ENCODE peak calls at places on chromosomes 16 and 17, in four cellular contexts. Z is Panc1, J is HCT116, T is K562. G is an unnamed sample.

GRCh38 chr16:8257561-8257960 is 332.8 kb downstream of the TMEM114 start:
- ATAC-seq in T (no peak), Z (no peak), J (no peak), G (no peak)

GRCh38 chr17:81252336-81253329 is 13.5 kb downstream of the NDUFAF8 start:
- ATAC-seq in J (peak), Z (no peak), T (no peak), G (no peak)

GRCh38 chr17:43767053-43767712 is 8.6 kb upstream of the SOST start:
- ATAC-seq in Z (peak), J (no peak), T (no peak), G (no peak)

GRCh38 chr16:19853973-19854876 is 30.4 kb downstream of the GPRC5B start:
- ATAC-seq in T (no peak), J (no peak), Z (no peak), G (no peak)

GRCh38 chr17:6589266-6589946 is 33.1 kb upstream of the PITPNM3 start:
- ATAC-seq in T (no peak), Z (no peak), J (no peak), G (no peak)

GRCh38 chr16:59905628-59906027 is 1171.5 kb upstream of the GOT2 start:
- ATAC-seq in T (no peak), J (no peak), Z (no peak), G (no peak)

GRCh38 chr16:28531777-28532744 is 6.7 kb downstream of the NUPR1 start:
- ATAC-seq in T (peak), Z (peak), J (peak), G (peak)

GRCh38 chr17:80362428-80363119 is 52.4 kb upstream of the ENDOV start:
- ATAC-seq in J (no peak), Z (no peak), T (peak), G (no peak)

GRCh38 chr17:72567774-72568173 is 447.0 kb downstream of the SOX9 start:
- ATAC-seq in Z (peak), T (no peak), J (no peak), G (no peak)

GRCh38 chr16:87551487-87551886 is 50.8 kb upstream of the JPH3 start:
- ATAC-seq in Z (no peak), T (peak), J (no peak), G (no peak)

GRCh38 chr17:76584427-76585047 is 1.1 kb downstream of the ST6GALNAC2 start:
- ATAC-seq in J (no peak), Z (peak), T (no peak), G (peak)

GRCh38 chr17:17043668-17044226 is 1.5 kb downstream of the MPRIP start:
- ATAC-seq in T (no peak), Z (no peak), J (no peak), G (no peak)

GRCh38 chr17:68657166-68657940 is 56.2 kb upstream of the FAM20A start:
- ATAC-seq in Z (no peak), T (no peak), J (no peak), G (no peak)

GRCh38 chr16:89448656-89449055 is 41.7 kb downstream of the ANKRD11 start:
- ATAC-seq in Z (no peak), T (no peak), J (no peak), G (no peak)

GRCh38 chr17:38606646-38607611 is 1.2 kb upstream of the SRCIN1 start:
- ATAC-seq in Z (no peak), T (no peak), J (no peak), G (no peak)

GRCh38 chr16:2284797-2285576 is 17.1 kb upstream of the RNPS1 start:
- ATAC-seq in Z (no peak), T (no peak), J (no peak), G (no peak)

GRCh38 chr17:18140648-18141047 is 32.1 kb downstream of the MYO15A start:
- ATAC-seq in Z (peak), J (peak), T (no peak), G (no peak)

GRCh38 chr17:33986088-33986487 is 269.0 kb upstream of the CCL2 start:
- ATAC-seq in T (no peak), Z (no peak), J (no peak), G (no peak)

GRCh38 chr17:6775871-6776405 is at the start of gene FBXO39:
- ATAC-seq in T (no peak), J (no peak), Z (peak), G (no peak)

GRCh38 chr16:4385066-4385788 is 13.6 kb downstream of the VASN start:
- ATAC-seq in T (no peak), Z (no peak), J (no peak), G (no peak)

GRCh38 chr16:21300309-21301167 is 22.4 kb upstream of the CRYM start:
- ATAC-seq in Z (peak), J (peak), T (peak), G (peak)
- TF ChIP-seq POLR2AphosphoS5 in Z (peak), J (no peak), T (peak), G (peak)

DNA sequence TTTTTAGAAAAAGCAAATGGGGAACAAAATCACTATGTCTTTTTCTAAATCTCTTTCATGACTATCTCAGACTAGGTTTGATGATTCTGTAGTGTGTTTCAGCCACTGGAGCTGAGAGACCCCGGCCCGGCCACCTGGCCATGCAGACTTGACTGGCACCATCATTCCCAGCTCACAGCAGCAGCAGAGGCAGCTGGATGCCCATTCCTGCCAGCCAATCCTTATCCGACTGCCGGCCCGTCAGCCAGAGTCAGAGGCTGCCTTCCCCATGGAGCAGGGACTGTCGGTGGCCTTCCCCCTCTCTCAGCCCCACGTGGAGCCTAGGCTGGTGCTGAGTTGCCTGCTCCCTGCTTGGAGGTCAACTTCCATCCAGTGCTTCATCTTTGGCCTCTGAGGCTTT is 56.0 kb upstream of the WSB1 start:
- ATAC-seq in T (no peak), Z (no peak), J (no peak), G (no peak)
- TF ChIP-seq POLR2AphosphoS5 in T (no peak), Z (no peak), J (no peak), G (no peak)

GRCh38 chr17:63276821-63277220 is 169.3 kb downstream of the CYB561 start:
- ATAC-seq in J (no peak), T (no peak), Z (no peak), G (no peak)

GRCh38 chr17:63277629-63278028 is 168.5 kb downstream of the CYB561 start:
- ATAC-seq in J (no peak), Z (no peak), T (no peak), G (no peak)

GRCh38 chr17:63282455-63282854 is 163.7 kb downstream of the CYB561 start:
- ATAC-seq in Z (no peak), T (no peak), J (no peak), G (no peak)

GRCh38 chr17:63278731-63279442 is 167.2 kb downstream of the CYB561 start:
- ATAC-seq in Z (no peak), J (no peak), T (no peak), G (no peak)

DNA sequence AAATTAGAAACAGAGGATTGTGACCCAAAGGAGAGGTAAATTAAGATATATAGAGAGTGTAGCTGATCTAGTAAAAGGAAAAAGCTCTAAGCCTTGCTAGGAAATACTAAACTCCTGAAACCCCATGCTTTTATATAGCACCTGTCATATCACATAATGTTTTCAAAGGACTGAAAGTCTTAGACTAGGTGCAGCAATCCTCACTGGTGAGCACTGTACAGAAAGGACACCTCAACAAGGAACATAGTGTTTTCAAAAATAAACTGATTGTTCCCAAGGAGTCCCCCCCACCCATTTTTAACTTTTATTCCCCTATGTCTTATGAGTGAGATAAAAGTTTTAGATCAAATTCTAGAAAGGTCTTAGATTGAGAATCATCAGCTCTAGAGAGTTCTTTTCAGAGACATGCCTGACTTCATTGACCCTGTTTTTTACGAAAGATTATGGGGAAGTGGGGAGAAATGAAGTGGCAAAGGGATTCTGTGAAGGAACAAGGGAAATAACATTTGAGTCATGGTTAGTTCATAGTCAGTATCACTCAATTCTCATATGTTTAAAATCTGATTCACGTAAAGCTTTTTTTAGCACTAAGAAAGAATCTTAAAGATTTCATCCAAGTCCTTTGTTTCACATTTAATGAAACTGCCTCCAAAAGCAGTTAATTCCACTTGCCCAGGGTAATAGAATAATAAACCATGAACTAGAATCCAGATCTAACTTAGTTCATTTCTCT is 166.4 kb downstream of the CYB561 start:
- ATAC-seq in J (no peak), T (no peak), Z (no peak), G (no peak)
- TF ChIP-seq POLR2AphosphoS5 in J (no peak), T (no peak), Z (no peak), G (no peak)

GRCh38 chr16:700684-701584 is 4.7 kb downstream of the FBXL16 start:
- ATAC-seq in Z (peak), J (no peak), T (peak), G (peak)
- TF ChIP-seq POLR2AphosphoS5 in Z (no peak), J (no peak), T (no peak), G (no peak)

DNA sequence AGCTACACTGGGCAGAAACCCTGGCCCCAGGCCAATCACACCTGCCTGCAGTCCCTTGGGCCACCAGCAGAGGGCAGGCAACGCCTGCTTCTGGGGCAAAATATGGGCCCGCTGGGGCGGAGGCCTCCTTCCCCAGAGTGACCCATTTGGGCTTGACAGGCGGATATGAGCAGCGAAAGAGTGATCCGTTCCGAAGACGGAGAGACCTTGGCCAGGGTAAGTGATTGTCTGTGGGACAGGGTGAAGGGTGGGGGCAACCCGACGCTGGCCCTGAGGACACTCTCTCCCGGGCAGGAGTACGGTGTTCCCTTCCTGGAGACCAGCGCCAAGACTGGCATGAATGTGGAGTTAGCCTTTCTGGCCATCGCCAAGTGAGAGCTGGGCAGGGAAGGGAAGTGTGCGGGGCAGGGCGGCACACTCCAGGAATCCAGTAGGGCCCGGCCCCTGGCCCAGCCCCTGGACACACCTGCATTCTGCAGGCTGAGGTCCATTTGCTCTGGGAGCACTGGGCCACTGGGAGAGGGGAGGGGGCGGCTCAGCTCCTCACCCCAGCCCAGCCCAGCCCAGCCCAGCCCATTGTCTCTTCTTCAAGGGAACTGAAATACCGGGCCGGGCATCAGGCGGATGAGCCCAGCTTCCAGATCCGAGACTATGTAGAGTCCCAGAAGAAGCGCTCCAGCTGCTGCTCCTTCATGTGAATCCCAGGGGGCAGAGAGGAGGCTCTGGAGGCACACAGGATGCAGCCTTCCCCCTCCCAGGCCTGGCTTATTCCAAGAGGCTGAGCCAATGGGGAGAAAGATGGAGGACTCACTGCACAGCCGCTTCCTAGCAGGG is 3.5 kb upstream of the NHERF1 start:
- ATAC-seq in Z (peak), T (peak), J (peak), G (peak)
- TF ChIP-seq POLR2AphosphoS5 in Z (peak), T (no peak), J (peak), G (peak)

GRCh38 chr17:1083451-1084187 is 86.7 kb downstream of the TIMM22 start:
- ATAC-seq in Z (no peak), T (no peak), J (no peak), G (no peak)
- TF ChIP-seq POLR2AphosphoS5 in Z (no peak), T (no peak), J (no peak), G (peak)

G was measured in gastroesophageal sphincter.